ENCODE peak calls at places on chromosomes 1 and 21, in four cellular contexts. One of them, this sample, is unnamed.

GRCh38 chr1:4017636-4018365 is 117.7 kb upstream of the C1orf174 start:
- ATAC-seq in HCT116: no peak
- ATAC-seq in upper lobe of left lung: no peak
- ATAC-seq in gastrocnemius medialis: no peak
- ATAC-seq in this sample: no peak

GRCh38 chr1:50266509-50266908 is 156.7 kb downstream of the DMRTA2 start:
- ATAC-seq in upper lobe of left lung: no peak
- ATAC-seq in gastrocnemius medialis: no peak
- ATAC-seq in HCT116: no peak
- ATAC-seq in this sample: peak; percentile 55

GRCh38 chr1:229988534-229988933 is 78.5 kb upstream of the GALNT2 start:
- ATAC-seq in HCT116: no peak
- ATAC-seq in gastrocnemius medialis: peak; percentile 43
- ATAC-seq in upper lobe of left lung: no peak
- ATAC-seq in this sample: no peak

GRCh38 chr1:64757213-64757612 is 12.3 kb downstream of the RAVER2 start:
- ATAC-seq in gastrocnemius medialis: no peak
- ATAC-seq in HCT116: no peak
- ATAC-seq in upper lobe of left lung: no peak
- ATAC-seq in this sample: no peak

GRCh38 chr1:82161651-82162238 is 361.0 kb downstream of the ADGRL2 start:
- ATAC-seq in gastrocnemius medialis: no peak
- ATAC-seq in HCT116: no peak
- ATAC-seq in upper lobe of left lung: no peak
- ATAC-seq in this sample: no peak

GRCh38 chr1:94654031-94654430 is 112.5 kb upstream of the F3 start:
- ATAC-seq in HCT116: peak; percentile 83
- ATAC-seq in upper lobe of left lung: peak; percentile 65
- ATAC-seq in gastrocnemius medialis: no peak
- ATAC-seq in this sample: no peak

GRCh38 chr1:6487804-6488484 is 3.5 kb downstream of the PLEKHG5 start:
- ATAC-seq in gastrocnemius medialis: no peak
- ATAC-seq in upper lobe of left lung: no peak
- ATAC-seq in HCT116: no peak
- ATAC-seq in this sample: no peak

GRCh38 chr1:93988634-93989350 is 79.6 kb upstream of the GCLM start:
- ATAC-seq in HCT116: no peak
- ATAC-seq in upper lobe of left lung: peak; percentile 28
- ATAC-seq in gastrocnemius medialis: peak; percentile 56
- ATAC-seq in this sample: no peak

GRCh38 chr1:118290571-118290970 is 105.5 kb upstream of the SPAG17 start:
- ATAC-seq in HCT116: no peak
- ATAC-seq in gastrocnemius medialis: peak; percentile 75
- ATAC-seq in upper lobe of left lung: peak; percentile 57
- ATAC-seq in this sample: peak; percentile 40

GRCh38 chr1:199123615-199124014 is 484.8 kb downstream of the PTPRC start:
- ATAC-seq in gastrocnemius medialis: no peak
- ATAC-seq in upper lobe of left lung: no peak
- ATAC-seq in HCT116: no peak
- ATAC-seq in this sample: no peak

GRCh38 chr1:195569934-195570333 is 1038.3 kb downstream of the KCNT2 start:
- ATAC-seq in HCT116: no peak
- ATAC-seq in upper lobe of left lung: no peak
- ATAC-seq in gastrocnemius medialis: no peak
- ATAC-seq in this sample: no peak

GRCh38 chr1:32501865-32502264 is 37.0 kb downstream of the ZBTB8B start:
- ATAC-seq in HCT116: no peak
- ATAC-seq in upper lobe of left lung: no peak
- ATAC-seq in gastrocnemius medialis: peak; percentile 90
- ATAC-seq in this sample: peak; percentile 71

GRCh38 chr1:30111431-30111830 is 612.0 kb downstream of the MATN1 start:
- ATAC-seq in gastrocnemius medialis: no peak
- ATAC-seq in upper lobe of left lung: peak; percentile 35
- ATAC-seq in HCT116: peak; percentile 97
- ATAC-seq in this sample: peak; percentile 61

GRCh38 chr1:220353229-220354012 is 81.2 kb upstream of the RAB3GAP2 start:
- ATAC-seq in upper lobe of left lung: no peak
- ATAC-seq in gastrocnemius medialis: no peak
- ATAC-seq in HCT116: peak; percentile 85
- ATAC-seq in this sample: no peak

GRCh38 chr1:41875487-41875886 is 43.2 kb downstream of the HIVEP3 start:
- ATAC-seq in upper lobe of left lung: peak; percentile 58
- ATAC-seq in HCT116: no peak
- ATAC-seq in gastrocnemius medialis: peak; percentile 80
- ATAC-seq in this sample: peak; percentile 19

GRCh38 chr1:218164111-218164929 is 120.8 kb upstream of the RRP15 start:
- ATAC-seq in upper lobe of left lung: no peak
- ATAC-seq in gastrocnemius medialis: peak; percentile 83
- ATAC-seq in HCT116: no peak
- ATAC-seq in this sample: peak; percentile 51

GRCh38 chr1:99806882-99807281 is 40.4 kb upstream of the FRRS1 start:
- ATAC-seq in HCT116: no peak
- ATAC-seq in upper lobe of left lung: no peak
- ATAC-seq in gastrocnemius medialis: no peak
- ATAC-seq in this sample: no peak

GRCh38 chr1:85544689-85545203 is 35.8 kb upstream of the CCN1 start:
- ATAC-seq in upper lobe of left lung: peak; percentile 94
- ATAC-seq in HCT116: peak; percentile 49
- ATAC-seq in gastrocnemius medialis: no peak
- ATAC-seq in this sample: no peak

GRCh38 chr21:45706299-45706698 is 62.8 kb downstream of the PCBP3 start:
- ATAC-seq in upper lobe of left lung: no peak
- ATAC-seq in HCT116: no peak
- ATAC-seq in gastrocnemius medialis: no peak
- ATAC-seq in this sample: no peak

GRCh38 chr1:53606197-53607095 is 132.5 kb downstream of the GLIS1 start:
- ATAC-seq in gastrocnemius medialis: peak; percentile 69
- ATAC-seq in upper lobe of left lung: no peak
- ATAC-seq in HCT116: no peak
- ATAC-seq in this sample: no peak

GRCh38 chr1:169894424-169895145 is 889 bp upstream of the SCYL3 start:
- ATAC-seq in upper lobe of left lung: no peak
- ATAC-seq in gastrocnemius medialis: no peak
- ATAC-seq in HCT116: no peak
- ATAC-seq in this sample: no peak

GRCh38 chr1:186792870-186793581 is 35.7 kb upstream of the PLA2G4A start:
- ATAC-seq in HCT116: no peak
- ATAC-seq in gastrocnemius medialis: no peak
- ATAC-seq in upper lobe of left lung: no peak
- ATAC-seq in this sample: no peak

GRCh38 chr1:94272388-94272787 is 35.0 kb upstream of the ARHGAP29 start:
- ATAC-seq in HCT116: no peak
- ATAC-seq in gastrocnemius medialis: no peak
- ATAC-seq in upper lobe of left lung: no peak
- ATAC-seq in this sample: no peak

GRCh38 chr21:30395731-30396130 is at the start of gene KRTAP13-1:
- ATAC-seq in HCT116: no peak
- ATAC-seq in gastrocnemius medialis: no peak
- ATAC-seq in upper lobe of left lung: no peak
- ATAC-seq in this sample: no peak

GRCh38 chr1:83970802-83971201 is 28.1 kb downstream of the TTLL7 start:
- ATAC-seq in HCT116: no peak
- ATAC-seq in gastrocnemius medialis: no peak
- ATAC-seq in upper lobe of left lung: no peak
- ATAC-seq in this sample: no peak

GRCh38 chr1:168783424-168783823 is 54.4 kb upstream of the DPT start:
- ATAC-seq in gastrocnemius medialis: no peak
- ATAC-seq in upper lobe of left lung: no peak
- ATAC-seq in HCT116: no peak
- ATAC-seq in this sample: peak; percentile 49

GRCh38 chr1:26530898-26531598 is 1.5 kb downstream of the RPS6KA1 start:
- ATAC-seq in upper lobe of left lung: peak; percentile 96
- ATAC-seq in gastrocnemius medialis: no peak
- ATAC-seq in HCT116: peak; percentile 80
- ATAC-seq in this sample: no peak

GRCh38 chr1:202058001-202058908 is 47.9 kb downstream of the ELF3 start:
- ATAC-seq in gastrocnemius medialis: no peak
- ATAC-seq in HCT116: peak; percentile 56
- ATAC-seq in upper lobe of left lung: peak; percentile 54
- ATAC-seq in this sample: no peak

GRCh38 chr1:221729771-221730170 is 12.1 kb downstream of the DUSP10 start:
- ATAC-seq in HCT116: no peak
- ATAC-seq in gastrocnemius medialis: no peak
- ATAC-seq in upper lobe of left lung: no peak
- ATAC-seq in this sample: no peak

GRCh38 chr21:16216595-16216994 is 486.8 kb downstream of the USP25 start:
- ATAC-seq in HCT116: no peak
- ATAC-seq in gastrocnemius medialis: no peak
- ATAC-seq in upper lobe of left lung: no peak
- ATAC-seq in this sample: no peak

GRCh38 chr1:29128739-29129138 is 5.0 kb upstream of the TMEM200B start:
- ATAC-seq in gastrocnemius medialis: no peak
- ATAC-seq in upper lobe of left lung: no peak
- ATAC-seq in HCT116: no peak
- ATAC-seq in this sample: no peak

GRCh38 chr1:70667771-70668170 is 256.7 kb downstream of the CTH start:
- ATAC-seq in upper lobe of left lung: peak; percentile 73
- ATAC-seq in gastrocnemius medialis: no peak
- ATAC-seq in HCT116: no peak
- ATAC-seq in this sample: no peak

GRCh38 chr1:202160377-202160940 is at the start of gene PTPN7:
- ATAC-seq in HCT116: peak; percentile 58
- ATAC-seq in gastrocnemius medialis: no peak
- ATAC-seq in upper lobe of left lung: peak; percentile 11
- ATAC-seq in this sample: no peak

GRCh38 chr1:169325117-169325516 is 42.5 kb downstream of the NME7 start:
- ATAC-seq in HCT116: peak; percentile 55
- ATAC-seq in gastrocnemius medialis: no peak
- ATAC-seq in upper lobe of left lung: no peak
- ATAC-seq in this sample: no peak

GRCh38 chr1:157262422-157262821 is 124.2 kb upstream of the ETV3 start:
- ATAC-seq in upper lobe of left lung: no peak
- ATAC-seq in HCT116: no peak
- ATAC-seq in gastrocnemius medialis: no peak
- ATAC-seq in this sample: no peak

GRCh38 chr21:43911935-43912487 is 47.0 kb downstream of the AGPAT3 start:
- ATAC-seq in HCT116: no peak
- ATAC-seq in upper lobe of left lung: no peak
- ATAC-seq in gastrocnemius medialis: peak; percentile 37
- ATAC-seq in this sample: no peak

GRCh38 chr1:22685675-22686074 is 25.0 kb upstream of the EPHB2 start:
- ATAC-seq in HCT116: no peak
- ATAC-seq in upper lobe of left lung: no peak
- ATAC-seq in gastrocnemius medialis: no peak
- ATAC-seq in this sample: no peak
- H3K27me3 ChIP-seq in HCT116: no peaks in the 10 kb centered on the region
- H3K27me3 ChIP-seq in upper lobe of left lung: no peaks in the 10 kb centered on the region
- H3K27me3 ChIP-seq in gastrocnemius medialis: peaks cover 9% of the 10 kb centered on the region
- H3K27me3 ChIP-seq in this sample: peaks cover 65% of the 10 kb centered on the region

GRCh38 chr1:246577720-246578106 is 11.5 kb downstream of the CNST start:
- ATAC-seq in HCT116: no peak
- ATAC-seq in upper lobe of left lung: no peak
- ATAC-seq in gastrocnemius medialis: no peak
- ATAC-seq in this sample: no peak

GRCh38 chr1:246573481-246573880 is 7.2 kb downstream of the CNST start:
- ATAC-seq in upper lobe of left lung: no peak
- ATAC-seq in gastrocnemius medialis: peak; percentile 90
- ATAC-seq in HCT116: no peak
- ATAC-seq in this sample: peak; percentile 54

GRCh38 chr1:246577082-246577719 is 10.9 kb downstream of the CNST start:
- ATAC-seq in gastrocnemius medialis: no peak
- ATAC-seq in HCT116: no peak
- ATAC-seq in upper lobe of left lung: no peak
- ATAC-seq in this sample: no peak

GRCh38 chr1:246579818-246580217 is 13.6 kb downstream of the CNST start:
- ATAC-seq in upper lobe of left lung: no peak
- ATAC-seq in gastrocnemius medialis: no peak
- ATAC-seq in HCT116: no peak
- ATAC-seq in this sample: no peak

GRCh38 chr1:246576709-246577032 is 10.4 kb downstream of the CNST start:
- ATAC-seq in upper lobe of left lung: no peak
- ATAC-seq in HCT116: no peak
- ATAC-seq in gastrocnemius medialis: no peak
- ATAC-seq in this sample: no peak
- H3K27ac ChIP-seq in upper lobe of left lung: peak overlapping the region; percentile 34
- H3K27ac ChIP-seq in HCT116: no peak overlapping the region
- H3K27ac ChIP-seq in gastrocnemius medialis: peak overlapping the region; percentile 47
- H3K27ac ChIP-seq in this sample: peak overlapping the region; percentile 84

DNA sequence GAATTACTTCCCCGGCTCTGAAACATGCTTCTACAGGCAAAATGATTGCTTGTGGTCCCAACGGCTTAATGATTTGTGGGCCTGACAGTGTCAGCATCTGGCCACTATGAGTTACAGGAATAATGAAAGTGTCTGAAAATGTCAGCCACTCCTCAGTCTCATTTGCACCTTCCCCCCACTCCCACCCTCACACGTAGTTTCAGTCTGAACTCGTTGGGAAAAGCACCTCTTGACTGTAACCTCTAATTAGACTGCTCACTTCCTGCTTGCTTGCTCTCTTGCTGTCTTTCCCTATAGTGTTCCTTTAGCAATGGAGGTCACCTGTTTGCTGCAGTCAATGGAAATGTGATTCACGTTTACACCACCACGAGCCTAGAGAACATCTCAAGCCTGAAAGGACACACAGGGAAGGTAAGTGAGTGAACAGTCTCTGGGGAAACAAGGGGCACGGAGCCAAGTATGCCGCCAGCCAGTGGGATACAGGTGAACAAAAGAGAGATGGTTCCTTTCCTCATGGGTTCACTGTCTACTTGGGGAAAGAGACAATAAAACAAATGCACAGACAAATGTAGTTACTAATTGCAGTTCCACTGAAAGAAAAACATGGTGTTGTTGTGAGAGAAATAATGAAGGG is 27.1 kb downstream of the CFAP57 start:
- ATAC-seq in HCT116: no peak
- ATAC-seq in gastrocnemius medialis: no peak
- ATAC-seq in upper lobe of left lung: peak; percentile 40
- ATAC-seq in this sample: no peak
- TF ChIP-seq POLR2A in HCT116: no peak
- TF ChIP-seq POLR2A in gastrocnemius medialis: no peak
- TF ChIP-seq POLR2A in upper lobe of left lung: no peak
- TF ChIP-seq POLR2A in this sample: no peak

DNA sequence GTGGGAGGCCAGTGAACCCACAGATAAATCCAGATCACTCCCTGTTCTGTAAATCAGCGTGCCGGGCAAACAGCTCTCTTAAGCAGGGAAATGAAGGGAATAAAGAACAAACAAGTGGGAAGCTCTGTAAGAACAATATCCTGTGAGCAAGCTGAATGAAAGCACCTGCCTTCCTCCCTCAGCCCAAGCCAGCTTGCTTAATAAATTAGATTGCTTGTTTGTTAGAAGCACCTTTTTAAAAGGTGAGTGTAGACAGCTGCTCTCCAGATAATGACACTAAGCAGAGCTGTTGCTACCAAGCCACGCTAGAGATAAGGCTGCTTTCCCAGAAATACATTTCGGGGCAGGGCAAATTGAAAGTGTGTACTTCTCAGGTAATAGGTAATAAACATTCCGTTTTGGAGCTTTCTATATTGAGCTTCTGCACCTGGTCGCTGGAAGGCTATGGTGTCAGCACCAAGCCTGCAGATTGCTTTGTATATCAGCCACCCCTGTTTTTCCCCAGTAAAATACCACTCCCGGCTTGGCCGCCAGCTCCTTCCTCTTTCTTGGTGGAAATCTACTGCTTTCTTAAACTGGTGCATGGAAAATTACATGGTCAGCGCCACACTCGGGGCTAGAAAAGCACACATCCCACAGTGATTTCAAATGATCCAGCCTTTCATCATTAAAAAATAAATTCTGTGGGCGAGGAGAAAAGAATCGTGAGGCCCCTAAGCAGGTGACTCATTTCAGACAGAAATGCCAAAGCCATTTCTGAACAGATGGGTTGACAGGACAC is 151.3 kb downstream of the ETS2 start:
- ATAC-seq in HCT116: no peak
- ATAC-seq in upper lobe of left lung: no peak
- ATAC-seq in gastrocnemius medialis: no peak
- ATAC-seq in this sample: no peak
- H3K27me3 ChIP-seq in HCT116: no peaks in the 10 kb centered on the region
- H3K27me3 ChIP-seq in upper lobe of left lung: no peaks in the 10 kb centered on the region
- H3K27me3 ChIP-seq in gastrocnemius medialis: no peaks in the 10 kb centered on the region
- H3K27me3 ChIP-seq in this sample: no peaks in the 10 kb centered on the region